ENCODE peak calls at places on chromosome 1, in nine cellular contexts. J, U, B, C, M, G, Q, X and A are unnamed samples.

GRCh38 chr1:52814465-52814864 is 28.1 kb upstream of the ZYG11A start:
- DNase-seq in J (no peak), U (no peak), B (no peak), C (no peak), M (no peak), G (peak), Q (no peak), X (peak), A (no peak)

GRCh38 chr1:227411066-227411465 is 92.8 kb upstream of the CDC42BPA start:
- DNase-seq in J (no peak), U (no peak), B (no peak), C (no peak), M (no peak), G (peak), Q (no peak), X (no peak), A (no peak)

GRCh38 chr1:160351629-160352028 is 8.4 kb downstream of the NCSTN start:
- DNase-seq in J (no peak), U (no peak), B (no peak), C (no peak), M (no peak), G (no peak), Q (no peak), X (no peak), A (no peak)

GRCh38 chr1:22832414-22832786 is 121.8 kb downstream of the EPHB2 start:
- DNase-seq in J (no peak), U (no peak), B (no peak), C (no peak), M (peak), G (peak), Q (no peak), X (peak), A (no peak)

GRCh38 chr1:185074307-185074706 is 28.9 kb downstream of the RNF2 start:
- DNase-seq in J (no peak), U (no peak), B (no peak), C (no peak), M (no peak), G (peak), Q (no peak), X (peak), A (no peak)

GRCh38 chr1:7371926-7372325 is 399.2 kb upstream of the VAMP3 start:
- DNase-seq in J (no peak), U (no peak), B (no peak), C (no peak), M (no peak), G (no peak), Q (no peak), X (no peak), A (no peak)

GRCh38 chr1:5936621-5937372 is 55.4 kb downstream of the NPHP4 start:
- DNase-seq in J (no peak), U (no peak), B (no peak), C (no peak), M (no peak), G (no peak), Q (no peak), X (no peak), A (no peak)

GRCh38 chr1:177905686-177906085 is 64.2 kb downstream of the SEC16B start:
- DNase-seq in J (no peak), U (no peak), B (no peak), C (no peak), M (no peak), G (no peak), Q (no peak), X (no peak), A (no peak)

GRCh38 chr1:225460021-225460736 is 32.3 kb upstream of the LBR start:
- DNase-seq in J (no peak), U (no peak), B (no peak), C (no peak), M (no peak), G (no peak), Q (no peak), X (no peak), A (no peak)

GRCh38 chr1:67700692-67701410 is 15.8 kb downstream of the GADD45A start:
- DNase-seq in J (no peak), U (no peak), B (no peak), C (peak), M (no peak), G (peak), Q (no peak), X (peak), A (no peak)

GRCh38 chr1:192610114-192610958 is 25.6 kb upstream of the RGS13 start:
- DNase-seq in J (no peak), U (no peak), B (no peak), C (peak), M (no peak), G (peak), Q (no peak), X (peak), A (no peak)

GRCh38 chr1:210259496-210259895 is 26.9 kb downstream of the SERTAD4 start:
- DNase-seq in J (no peak), U (no peak), B (no peak), C (no peak), M (peak), G (peak), Q (no peak), X (peak), A (no peak)

GRCh38 chr1:22814176-22815042 is 103.8 kb downstream of the EPHB2 start:
- DNase-seq in J (no peak), U (peak), B (no peak), C (peak), M (peak), G (no peak), Q (no peak), X (no peak), A (no peak)

GRCh38 chr1:58515794-58516401 is 30.6 kb downstream of the OMA1 start:
- DNase-seq in J (peak), U (peak), B (no peak), C (peak), M (peak), G (peak), Q (no peak), X (peak), A (no peak)

GRCh38 chr1:19469004-19469403 is 16.3 kb downstream of the CAPZB start:
- DNase-seq in J (no peak), U (no peak), B (no peak), C (no peak), M (no peak), G (no peak), Q (no peak), X (no peak), A (no peak)

GRCh38 chr1:192639607-192640368 is 3.8 kb downstream of the RGS13 start:
- DNase-seq in J (no peak), U (no peak), B (no peak), C (peak), M (peak), G (peak), Q (no peak), X (peak), A (no peak)

GRCh38 chr1:41535236-41535720 is 50.8 kb upstream of the EDN2 start:
- DNase-seq in J (no peak), U (no peak), B (no peak), C (no peak), M (no peak), G (no peak), Q (no peak), X (no peak), A (no peak)

GRCh38 chr1:157157481-157158190 is 19.4 kb upstream of the ETV3 start:
- DNase-seq in J (no peak), U (no peak), B (no peak), C (no peak), M (no peak), G (peak), Q (no peak), X (no peak), A (no peak)